ENCODE peak calls at places on chromosomes 2 and 18, in six cellular contexts. I is cardiac muscle cell, V is neural progenitor cell, S is astrocyte, U is tibial artery, C is small intestine. K is an unnamed sample. For H3K36me3 and H3K9me3, the result is how much of the 10 kb centered on the place peaks cover.

GRCh38 chr2:173589604-173590277 is 235.1 kb downstream of the CDCA7 start:
- DNase-seq in I (no peak), V (no peak), S (no peak), U (no peak), C (no peak), K (no peak)

GRCh38 chr2:151967829-151968722 is 130.8 kb downstream of the CACNB4 start:
- DNase-seq in I (no peak), V (no peak), S (no peak), U (no peak), C (no peak), K (no peak)

GRCh38 chr2:234491897-234492296 is 5.0 kb downstream of the ARL4C start:
- DNase-seq in I (no peak), V (no peak), S (no peak), U (no peak), C (no peak), K (no peak)

GRCh38 chr2:197869501-197870111 is 65.2 kb downstream of the PLCL1 start:
- DNase-seq in I (peak), V (no peak), S (peak), U (no peak), C (no peak), K (no peak)

GRCh38 chr18:22378672-22379282 is 38.9 kb downstream of the CTAGE1 start:
- DNase-seq in I (peak), V (peak), S (no peak), U (no peak), C (peak), K (no peak)

GRCh38 chr2:163210430-163210918 is 371.9 kb upstream of the KCNH7 start:
- DNase-seq in I (peak), V (no peak), S (peak), U (no peak), C (no peak), K (no peak)

GRCh38 chr18:35753306-35753910 is 171.9 kb downstream of the GALNT1 start:
- DNase-seq in I (no peak), V (no peak), S (no peak), U (no peak), C (no peak), K (no peak)

GRCh38 chr2:156455366-156455975 is 19.3 kb downstream of the GPD2 start:
- DNase-seq in I (no peak), V (no peak), S (peak), U (no peak), C (peak), K (no peak)

GRCh38 chr2:215431290-215431689 is 4.6 kb downstream of the FN1 start:
- DNase-seq in I (peak), V (no peak), S (no peak), U (no peak), C (no peak), K (no peak)

GRCh38 chr18:13217466-13217961 is 1.0 kb upstream of the LDLRAD4 start:
- DNase-seq in I (peak), V (peak), S (peak), U (peak), C (peak), K (peak)

GRCh38 chr2:236675051-236675450 is 105.4 kb downstream of the ACKR3 start:
- DNase-seq in I (peak), V (no peak), S (peak), U (no peak), C (no peak), K (no peak)

GRCh38 chr18:63199743-63200241 is 119.8 kb downstream of the BCL2 start:
- DNase-seq in I (no peak), V (no peak), S (no peak), U (no peak), C (peak), K (no peak)

GRCh38 chr18:27599202-27599829 is 414.2 kb upstream of the CHST9 start:
- DNase-seq in I (peak), V (peak), S (no peak), U (no peak), C (peak), K (peak)

GRCh38 chr2:232641153-232641845 is 7.9 kb downstream of the EFHD1 start:
- DNase-seq in I (no peak), V (no peak), S (no peak), U (no peak), C (no peak), K (no peak)

GRCh38 chr2:113812204-113812603 is 55.8 kb upstream of the SLC35F5 start:
- DNase-seq in I (no peak), V (no peak), S (no peak), U (no peak), C (no peak), K (no peak)

GRCh38 chr2:217293046-217293445 is 433.2 kb upstream of the TNP1 start:
- DNase-seq in I (no peak), V (no peak), S (no peak), U (no peak), C (no peak), K (no peak)

GRCh38 chr2:63888490-63889402 is 47.0 kb downstream of the UGP2 start:
- DNase-seq in I (peak), V (peak), S (peak), U (no peak), C (peak), K (peak)

GRCh38 chr18:518081-518480 is 17.6 kb upstream of the COLEC12 start:
- DNase-seq in I (peak), V (no peak), S (no peak), U (no peak), C (no peak), K (no peak)

GRCh38 chr18:4453712-4454547 is 1.2 kb downstream of the DLGAP1 start:
- DNase-seq in I (no peak), V (peak), S (no peak), U (no peak), C (no peak), K (no peak)

GRCh38 chr2:134866498-134867099 is 28.2 kb downstream of the ACMSD start:
- DNase-seq in I (no peak), V (no peak), S (peak), U (no peak), C (no peak), K (no peak)

GRCh38 chr2:217877866-217878265 is 124.9 kb downstream of the TNS1 start:
- DNase-seq in I (no peak), V (no peak), S (no peak), U (no peak), C (no peak), K (no peak)

GRCh38 chr2:113098061-113098460 is 29.3 kb upstream of the IL1RN start:
- DNase-seq in I (no peak), V (no peak), S (no peak), U (no peak), C (no peak), K (no peak)

GRCh38 chr2:167987558-167987957 is 259.8 kb downstream of the STK39 start:
- DNase-seq in I (no peak), V (no peak), S (no peak), U (no peak), C (no peak), K (no peak)

GRCh38 chr18:28073658-28074057 is 103.3 kb downstream of the CDH2 start:
- DNase-seq in I (no peak), V (no peak), S (no peak), U (no peak), C (no peak), K (no peak)

GRCh38 chr18:3511980-3512379 is 62.0 kb downstream of the TGIF1 start:
- DNase-seq in I (peak), V (no peak), S (peak), U (no peak), C (peak), K (no peak)

GRCh38 chr2:188114014-188114413 is 177.7 kb upstream of the GULP1 start:
- DNase-seq in I (peak), V (no peak), S (peak), U (no peak), C (no peak), K (no peak)

GRCh38 chr18:3794537-3795348 is 344.8 kb downstream of the TGIF1 start:
- DNase-seq in I (peak), V (no peak), S (peak), U (no peak), C (peak), K (no peak)

GRCh38 chr2:50535256-50535655 is 496.7 kb downstream of the NRXN1 start:
- DNase-seq in I (no peak), V (no peak), S (no peak), U (no peak), C (no peak), K (no peak)

GRCh38 chr2:101349893-101350662 is 37.2 kb downstream of the CREG2 start:
- DNase-seq in I (peak), V (no peak), S (peak), U (no peak), C (peak), K (no peak)

GRCh38 chr2:169010633-169011460 is 20.3 kb downstream of the ABCB11 start:
- DNase-seq in I (peak), V (no peak), S (peak), U (no peak), C (no peak), K (no peak)

GRCh38 chr2:78020500-78020899 is 498.3 kb upstream of the LRRTM4 start:
- DNase-seq in I (no peak), V (no peak), S (no peak), U (no peak), C (no peak), K (no peak)

GRCh38 chr2:72027426-72028161 is 120.1 kb downstream of the CYP26B1 start:
- DNase-seq in I (peak), V (no peak), S (peak), U (peak), C (no peak), K (no peak)

GRCh38 chr2:28397043-28397381 is 4.4 kb downstream of the FOSL2 start:
- DNase-seq in I (no peak), V (no peak), S (no peak), U (no peak), C (no peak), K (no peak)

GRCh38 chr18:71327443-71328120 is 1038.7 kb downstream of the SOCS6 start:
- DNase-seq in I (peak), V (no peak), S (no peak), U (no peak), C (no peak), K (no peak)

GRCh38 chr2:166384774-166385173 is 9.0 kb upstream of the SCN9A start:
- DNase-seq in I (peak), V (peak), S (peak), U (no peak), C (peak), K (no peak)

GRCh38 chr2:193506035-193506434 is 1311.3 kb upstream of the TMEFF2 start:
- DNase-seq in I (no peak), V (no peak), S (no peak), U (no peak), C (no peak), K (no peak)

GRCh38 chr18:37537868-37538525 is 27.6 kb downstream of the CELF4 start:
- DNase-seq in I (peak), V (peak), S (peak), U (peak), C (peak), K (peak)

DNA sequence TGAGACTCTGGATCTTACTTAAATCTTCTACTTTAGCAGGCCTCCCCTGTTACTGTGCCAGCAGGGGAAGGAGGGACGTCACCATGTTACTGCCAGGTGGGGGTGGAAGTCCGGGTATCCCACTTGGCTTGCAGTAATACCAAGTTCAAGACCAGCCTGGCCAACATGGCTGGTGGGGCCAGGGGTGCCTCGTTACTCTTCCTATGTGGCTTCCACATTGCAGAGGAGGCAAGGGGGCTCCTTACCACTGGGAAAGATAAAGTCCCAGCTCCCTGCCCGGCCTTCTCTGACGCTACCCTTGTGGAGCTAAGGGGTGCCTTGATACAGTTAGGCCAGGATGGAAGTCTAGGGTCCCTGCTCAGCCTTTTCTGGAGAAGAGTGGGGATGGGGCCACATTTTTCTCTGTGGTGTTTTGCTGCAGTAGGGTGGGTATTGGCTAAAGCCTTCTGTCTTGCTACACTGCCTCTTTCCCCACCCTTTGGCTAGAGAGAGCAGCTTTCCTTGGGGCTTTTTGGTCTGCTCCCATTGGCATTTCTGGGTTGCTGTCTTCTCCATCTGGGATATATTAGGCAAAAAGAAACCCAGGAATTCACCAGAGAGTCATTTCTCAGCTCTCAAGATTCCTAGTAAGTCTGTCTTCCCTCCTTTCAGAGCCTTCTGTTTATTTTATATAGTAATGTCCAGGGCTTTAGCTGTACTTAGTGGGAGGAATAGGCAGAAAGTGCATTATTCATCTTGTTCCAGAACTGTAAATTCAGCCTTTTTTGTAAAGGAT is 21.9 kb downstream of the ELMOD3 start:
- DNase-seq in I (no peak), V (no peak), S (peak), U (peak), C (no peak), K (no peak)
- H3K36me3 ChIP-seq in I (under half), V (under half), S (under half), U (half or more), C (under half), K (under half)

GRCh38 chr2:95670686-95671085 is 78.9 kb downstream of the TRIM43 start:
- DNase-seq in I (no peak), V (no peak), S (no peak), U (no peak), C (no peak), K (no peak)
- H3K9me3 ChIP-seq in I (under half), V (under half), S (under half), U (under half), C (under half), K (under half)

DNA sequence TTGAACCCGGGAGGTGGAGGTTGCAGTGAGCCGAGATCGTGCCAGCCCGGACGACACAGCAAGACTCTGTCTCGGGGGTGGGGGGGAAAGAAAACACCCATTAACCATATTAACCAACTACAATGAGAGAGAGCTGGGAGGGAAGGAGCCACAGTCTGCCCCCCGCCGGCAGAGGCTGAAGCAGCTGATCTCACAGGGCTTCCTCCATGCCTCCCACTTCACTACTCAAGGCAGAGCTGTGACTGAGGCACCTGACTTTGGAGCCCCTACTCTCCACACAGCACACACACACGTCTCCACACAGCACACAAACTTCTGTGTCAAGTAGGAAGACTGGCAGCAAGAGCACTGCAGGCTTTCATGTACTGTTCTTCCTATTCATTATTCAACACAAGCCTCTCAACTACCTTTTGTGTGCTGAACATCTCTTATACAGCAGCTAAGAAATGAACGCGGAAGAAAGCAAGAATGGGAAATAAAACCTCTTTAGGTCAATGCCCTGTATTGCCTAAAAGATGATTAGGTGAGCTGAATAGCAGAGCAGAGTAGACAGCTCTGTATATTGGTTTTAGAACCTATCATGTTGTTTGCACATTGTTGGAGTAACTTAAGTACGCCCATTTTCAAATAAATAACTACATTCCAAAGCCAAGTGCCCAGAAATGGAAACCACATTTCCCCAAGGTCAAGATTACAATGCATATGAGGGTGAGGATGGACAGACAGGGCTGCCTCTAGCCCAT is 26.2 kb downstream of the PDIA6 start:
- DNase-seq in I (no peak), V (no peak), S (no peak), U (no peak), C (no peak), K (no peak)
- H3K36me3 ChIP-seq in I (half or more), V (under half), S (half or more), U (half or more), C (under half), K (under half)

GRCh38 chr2:11336189-11336588 is 8.2 kb downstream of the ROCK2 start:
- DNase-seq in I (no peak), V (no peak), S (no peak), U (no peak), C (no peak), K (no peak)

GRCh38 chr2:11332596-11332995 is 11.8 kb downstream of the ROCK2 start:
- DNase-seq in I (no peak), V (no peak), S (no peak), U (no peak), C (no peak), K (no peak)

GRCh38 chr2:11329759-11330158 is 14.7 kb downstream of the ROCK2 start:
- DNase-seq in I (no peak), V (no peak), S (no peak), U (no peak), C (no peak), K (no peak)

GRCh38 chr2:11330457-11331142 is 13.8 kb downstream of the ROCK2 start:
- DNase-seq in I (no peak), V (no peak), S (no peak), U (no peak), C (no peak), K (no peak)

GRCh38 chr2:11333431-11334183 is 10.8 kb downstream of the ROCK2 start:
- DNase-seq in I (no peak), V (no peak), S (no peak), U (no peak), C (no peak), K (no peak)
- H3K9me3 ChIP-seq in I (under half), V (under half), S (under half), U (under half), C (under half), K (under half)

DNA sequence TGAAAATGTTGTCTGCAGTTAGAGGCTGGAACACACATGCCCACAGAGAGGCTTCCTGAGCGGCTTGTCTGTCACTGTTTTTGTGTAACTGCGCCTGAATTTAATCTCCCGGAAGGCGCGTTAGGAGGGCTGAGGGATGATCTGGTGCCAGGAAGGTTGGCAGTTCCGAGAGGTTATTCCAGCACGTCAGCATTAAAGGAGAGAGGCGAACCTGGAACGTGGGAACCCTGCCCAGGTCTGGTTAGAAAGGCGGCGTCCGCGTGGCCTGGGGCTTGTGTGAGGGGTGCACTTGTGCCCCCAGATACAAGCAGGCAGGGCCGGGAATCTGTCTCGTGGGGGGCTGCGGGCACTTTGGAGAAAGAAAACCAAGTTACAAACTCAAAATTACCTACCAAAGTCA is 75.3 kb downstream of the NFATC1 start:
- DNase-seq in I (no peak), V (no peak), S (no peak), U (no peak), C (no peak), K (no peak)
- H3K36me3 ChIP-seq in I (under half), V (under half), S (under half), U (half or more), C (under half), K (under half)

GRCh38 chr2:149915151-149915550 is 327.6 kb upstream of the MMADHC start:
- DNase-seq in I (no peak), V (peak), S (no peak), U (no peak), C (no peak), K (no peak)
- H3K9me3 ChIP-seq in I (under half), V (under half), S (under half), U (under half), C (under half), K (under half)

GRCh38 chr2:99171377-99172140 is 9.3 kb downstream of the MITD1 start:
- DNase-seq in I (no peak), V (no peak), S (no peak), U (no peak), C (no peak), K (no peak)
- H3K36me3 ChIP-seq in I (under half), V (under half), S (under half), U (half or more), C (under half), K (under half)

GRCh38 chr2:228417526-228417925 is 236.0 kb upstream of the SPHKAP start:
- DNase-seq in I (no peak), V (no peak), S (peak), U (no peak), C (no peak), K (no peak)
- H3K9me3 ChIP-seq in I (under half), V (under half), S (under half), U (under half), C (under half), K (under half)

GRCh38 chr2:69103495-69103894 is 90.5 kb downstream of the ANTXR1 start:
- DNase-seq in I (no peak), V (no peak), S (no peak), U (no peak), C (no peak), K (no peak)

GRCh38 chr2:69099541-69099940 is 86.6 kb downstream of the ANTXR1 start:
- DNase-seq in I (no peak), V (no peak), S (peak), U (no peak), C (no peak), K (no peak)

GRCh38 chr2:69100220-69100723 is 87.3 kb downstream of the ANTXR1 start:
- DNase-seq in I (peak), V (no peak), S (no peak), U (no peak), C (no peak), K (no peak)

GRCh38 chr2:69104281-69104680 is 91.3 kb downstream of the ANTXR1 start:
- DNase-seq in I (no peak), V (no peak), S (no peak), U (no peak), C (no peak), K (no peak)

GRCh38 chr2:69102234-69102633 is 89.3 kb downstream of the ANTXR1 start:
- DNase-seq in I (no peak), V (peak), S (no peak), U (no peak), C (no peak), K (no peak)
- H3K36me3 ChIP-seq in I (under half), V (under half), S (under half), U (under half), C (under half), K (under half)

DNA sequence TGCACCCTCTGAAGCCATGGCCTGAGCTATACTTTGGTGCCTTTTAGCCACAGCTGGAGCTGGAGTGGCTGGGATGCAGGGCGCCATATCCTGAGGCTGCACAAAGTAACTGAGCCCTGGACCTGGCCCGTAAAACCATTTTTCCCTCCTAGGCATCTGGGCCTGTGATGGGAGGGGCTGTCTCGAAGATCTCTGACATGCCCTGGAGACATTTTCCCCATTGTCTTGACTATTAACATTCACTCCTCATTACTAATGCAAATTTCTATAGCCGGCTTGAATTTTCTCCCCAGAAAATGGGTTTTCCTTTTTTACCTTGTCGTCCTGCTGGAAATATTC is 15.4 kb downstream of the TAF1B start:
- DNase-seq in I (no peak), V (no peak), S (no peak), U (no peak), C (no peak), K (no peak)
- H3K9me3 ChIP-seq in I (under half), V (under half), S (under half), U (under half), C (under half), K (under half)

K was measured in pancreas.